ENCODE peak calls at places on chromosomes 4 and X, in six cellular contexts. One of them, this sample, is unnamed.

GRCh38 chr4:38560763-38561558 is 103.0 kb upstream of the KLF3 start:
- DNase-seq in suprapubic skin: no peak
- DNase-seq in transverse colon: no peak
- DNase-seq in K562: no peak
- DNase-seq in A549: no peak
- DNase-seq in esophagus muscularis mucosa: no peak
- DNase-seq in this sample: no peak

GRCh38 chrX:131068945-131069719 is 11.0 kb downstream of the ARHGAP36 start:
- DNase-seq in suprapubic skin: no peak
- DNase-seq in transverse colon: no peak
- DNase-seq in esophagus muscularis mucosa: no peak
- DNase-seq in K562: peak
- DNase-seq in A549: peak
- DNase-seq in this sample: no peak

GRCh38 chr4:121199742-121200561 is 35.8 kb upstream of the TNIP3 start:
- DNase-seq in esophagus muscularis mucosa: no peak
- DNase-seq in A549: no peak
- DNase-seq in suprapubic skin: no peak
- DNase-seq in K562: no peak
- DNase-seq in transverse colon: no peak
- DNase-seq in this sample: no peak

GRCh38 chr4:101037249-101037648 is 310.1 kb downstream of the PPP3CA start:
- DNase-seq in transverse colon: no peak
- DNase-seq in esophagus muscularis mucosa: no peak
- DNase-seq in K562: no peak
- DNase-seq in A549: no peak
- DNase-seq in suprapubic skin: no peak
- DNase-seq in this sample: no peak

GRCh38 chr4:52263612-52264011 is 212.5 kb downstream of the SPATA18 start:
- DNase-seq in transverse colon: no peak
- DNase-seq in K562: no peak
- DNase-seq in esophagus muscularis mucosa: no peak
- DNase-seq in A549: no peak
- DNase-seq in suprapubic skin: no peak
- DNase-seq in this sample: no peak

GRCh38 chrX:52337410-52337809 is 31.4 kb upstream of the XAGE2 start:
- DNase-seq in suprapubic skin: no peak
- DNase-seq in transverse colon: no peak
- DNase-seq in A549: no peak
- DNase-seq in K562: no peak
- DNase-seq in esophagus muscularis mucosa: no peak
- DNase-seq in this sample: no peak

GRCh38 chr4:169791527-169792156 is 33.9 kb upstream of the HPF1 start:
- DNase-seq in A549: peak
- DNase-seq in suprapubic skin: no peak
- DNase-seq in esophagus muscularis mucosa: no peak
- DNase-seq in transverse colon: peak
- DNase-seq in K562: peak
- DNase-seq in this sample: no peak

GRCh38 chr4:84952004-84952403 is 14.5 kb downstream of the WDFY3 start:
- DNase-seq in esophagus muscularis mucosa: no peak
- DNase-seq in A549: peak
- DNase-seq in K562: no peak
- DNase-seq in transverse colon: no peak
- DNase-seq in suprapubic skin: no peak
- DNase-seq in this sample: no peak

GRCh38 chrX:86148024-86148511 is at the start of gene DACH2:
- DNase-seq in esophagus muscularis mucosa: no peak
- DNase-seq in suprapubic skin: no peak
- DNase-seq in K562: peak
- DNase-seq in transverse colon: peak
- DNase-seq in A549: peak
- DNase-seq in this sample: peak

GRCh38 chr4:66693694-66694093 is 851.6 kb downstream of the CENPC start:
- DNase-seq in suprapubic skin: no peak
- DNase-seq in esophagus muscularis mucosa: no peak
- DNase-seq in K562: no peak
- DNase-seq in A549: no peak
- DNase-seq in transverse colon: no peak
- DNase-seq in this sample: no peak

GRCh38 chr4:128787509-128788311 is 21.8 kb upstream of the JADE1 start:
- DNase-seq in K562: peak
- DNase-seq in suprapubic skin: no peak
- DNase-seq in esophagus muscularis mucosa: no peak
- DNase-seq in transverse colon: no peak
- DNase-seq in A549: no peak
- DNase-seq in this sample: no peak

GRCh38 chrX:24231169-24231568 is 81.6 kb downstream of the ZFX start:
- DNase-seq in K562: peak
- DNase-seq in A549: peak
- DNase-seq in suprapubic skin: no peak
- DNase-seq in transverse colon: no peak
- DNase-seq in esophagus muscularis mucosa: no peak
- DNase-seq in this sample: no peak

GRCh38 chrX:19156223-19156622 is 34.0 kb upstream of the ADGRG2 start:
- DNase-seq in transverse colon: peak
- DNase-seq in esophagus muscularis mucosa: no peak
- DNase-seq in K562: no peak
- DNase-seq in A549: no peak
- DNase-seq in suprapubic skin: no peak
- DNase-seq in this sample: no peak

GRCh38 chr4:6576512-6576911 is 1.5 kb downstream of the MAN2B2 start:
- DNase-seq in A549: no peak
- DNase-seq in esophagus muscularis mucosa: no peak
- DNase-seq in suprapubic skin: no peak
- DNase-seq in K562: no peak
- DNase-seq in transverse colon: no peak
- DNase-seq in this sample: no peak

GRCh38 chr4:107800686-107801085 is 24.0 kb upstream of the SGMS2 start:
- DNase-seq in A549: no peak
- DNase-seq in transverse colon: no peak
- DNase-seq in suprapubic skin: no peak
- DNase-seq in esophagus muscularis mucosa: no peak
- DNase-seq in K562: no peak
- DNase-seq in this sample: no peak

GRCh38 chr4:128516568-128516967 is 229.0 kb upstream of the PGRMC2 start:
- DNase-seq in suprapubic skin: no peak
- DNase-seq in transverse colon: no peak
- DNase-seq in K562: no peak
- DNase-seq in A549: no peak
- DNase-seq in esophagus muscularis mucosa: no peak
- DNase-seq in this sample: no peak

GRCh38 chr4:83548151-83548905 is 12.4 kb downstream of the GPAT3 start:
- DNase-seq in K562: peak
- DNase-seq in transverse colon: peak
- DNase-seq in A549: peak
- DNase-seq in suprapubic skin: peak
- DNase-seq in esophagus muscularis mucosa: no peak
- DNase-seq in this sample: peak

GRCh38 chrX:101410461-101410860 is 2.4 kb downstream of the HNRNPH2 start:
- DNase-seq in A549: no peak
- DNase-seq in K562: no peak
- DNase-seq in transverse colon: no peak
- DNase-seq in esophagus muscularis mucosa: no peak
- DNase-seq in suprapubic skin: no peak
- DNase-seq in this sample: no peak

GRCh38 chrX:107117993-107118321 is 665 bp downstream of the RBM41 start:
- DNase-seq in transverse colon: no peak
- DNase-seq in K562: no peak
- DNase-seq in suprapubic skin: no peak
- DNase-seq in esophagus muscularis mucosa: no peak
- DNase-seq in A549: no peak
- DNase-seq in this sample: no peak

GRCh38 chr4:73257995-73258667 is 467 bp downstream of the ANKRD17 start:
- DNase-seq in K562: peak
- DNase-seq in esophagus muscularis mucosa: no peak
- DNase-seq in suprapubic skin: no peak
- DNase-seq in transverse colon: no peak
- DNase-seq in A549: peak
- DNase-seq in this sample: no peak

GRCh38 chrX:20140410-20140809 is 1.2 kb downstream of the EIF1AX start:
- DNase-seq in suprapubic skin: no peak
- DNase-seq in K562: no peak
- DNase-seq in transverse colon: no peak
- DNase-seq in A549: no peak
- DNase-seq in esophagus muscularis mucosa: no peak
- DNase-seq in this sample: no peak

GRCh38 chr4:145878501-145879435 is 59.9 kb downstream of the ZNF827 start:
- DNase-seq in suprapubic skin: no peak
- DNase-seq in A549: no peak
- DNase-seq in K562: no peak
- DNase-seq in transverse colon: no peak
- DNase-seq in esophagus muscularis mucosa: no peak
- DNase-seq in this sample: no peak

GRCh38 chr4:42167709-42168108 is 15.3 kb upstream of the BEND4 start:
- DNase-seq in esophagus muscularis mucosa: no peak
- DNase-seq in transverse colon: no peak
- DNase-seq in suprapubic skin: no peak
- DNase-seq in K562: no peak
- DNase-seq in A549: no peak
- DNase-seq in this sample: no peak

GRCh38 chrX:108139303-108139702 is 47.7 kb downstream of the ATG4A start:
- DNase-seq in transverse colon: no peak
- DNase-seq in suprapubic skin: no peak
- DNase-seq in A549: no peak
- DNase-seq in K562: peak
- DNase-seq in esophagus muscularis mucosa: no peak
- DNase-seq in this sample: no peak

GRCh38 chr4:27055226-27055760 is 194.7 kb downstream of the STIM2 start:
- DNase-seq in transverse colon: no peak
- DNase-seq in K562: no peak
- DNase-seq in esophagus muscularis mucosa: peak
- DNase-seq in A549: no peak
- DNase-seq in suprapubic skin: no peak
- DNase-seq in this sample: no peak

GRCh38 chrX:150047818-150048217 is 109.5 kb upstream of the EOLA2 start:
- DNase-seq in A549: no peak
- DNase-seq in transverse colon: no peak
- DNase-seq in suprapubic skin: no peak
- DNase-seq in esophagus muscularis mucosa: no peak
- DNase-seq in K562: no peak
- DNase-seq in this sample: no peak

GRCh38 chrX:114675365-114675764 is 91.5 kb downstream of the HTR2C start:
- DNase-seq in A549: no peak
- DNase-seq in suprapubic skin: no peak
- DNase-seq in esophagus muscularis mucosa: no peak
- DNase-seq in transverse colon: no peak
- DNase-seq in K562: no peak
- DNase-seq in this sample: no peak

GRCh38 chr4:133929540-133929939 is 272.0 kb downstream of the PABPC4L start:
- DNase-seq in transverse colon: no peak
- DNase-seq in suprapubic skin: no peak
- DNase-seq in A549: no peak
- DNase-seq in K562: no peak
- DNase-seq in esophagus muscularis mucosa: no peak
- DNase-seq in this sample: no peak

GRCh38 chrX:25941087-25941486 is 197.1 kb upstream of the MAGEB18 start:
- DNase-seq in transverse colon: no peak
- DNase-seq in A549: no peak
- DNase-seq in esophagus muscularis mucosa: no peak
- DNase-seq in suprapubic skin: no peak
- DNase-seq in K562: no peak
- DNase-seq in this sample: no peak

GRCh38 chr4:78954048-78954666 is 14.9 kb upstream of the PAQR3 start:
- DNase-seq in esophagus muscularis mucosa: no peak
- DNase-seq in transverse colon: no peak
- DNase-seq in A549: no peak
- DNase-seq in K562: peak
- DNase-seq in suprapubic skin: no peak
- DNase-seq in this sample: no peak

GRCh38 chr4:174522183-174523002 is at the start of gene HPGD:
- DNase-seq in esophagus muscularis mucosa: peak
- DNase-seq in transverse colon: peak
- DNase-seq in A549: peak
- DNase-seq in suprapubic skin: peak
- DNase-seq in K562: peak
- DNase-seq in this sample: peak

GRCh38 chr4:153467154-153467896 is 1.2 kb downstream of the TMEM131L start:
- DNase-seq in esophagus muscularis mucosa: no peak
- DNase-seq in K562: peak
- DNase-seq in suprapubic skin: no peak
- DNase-seq in A549: peak
- DNase-seq in transverse colon: peak
- DNase-seq in this sample: peak
- TF ChIP-seq EP300 in esophagus muscularis mucosa: no peak
- TF ChIP-seq EP300 in K562: no peak
- TF ChIP-seq EP300 in suprapubic skin: no peak
- TF ChIP-seq EP300 in A549: no peak
- TF ChIP-seq EP300 in transverse colon: no peak
- TF ChIP-seq EP300 in this sample: no peak

GRCh38 chrX:40484408-40485091 is 96.2 kb upstream of the ATP6AP2 start:
- DNase-seq in esophagus muscularis mucosa: no peak
- DNase-seq in suprapubic skin: no peak
- DNase-seq in transverse colon: no peak
- DNase-seq in A549: no peak
- DNase-seq in K562: no peak
- DNase-seq in this sample: no peak
- TF ChIP-seq EP300 in esophagus muscularis mucosa: no peak
- TF ChIP-seq EP300 in suprapubic skin: no peak
- TF ChIP-seq EP300 in transverse colon: no peak
- TF ChIP-seq EP300 in A549: no peak
- TF ChIP-seq EP300 in K562: no peak
- TF ChIP-seq EP300 in this sample: no peak

GRCh38 chr4:104490096-104490769 is 4.5 kb downstream of the CXXC4 start:
- DNase-seq in A549: peak
- DNase-seq in suprapubic skin: no peak
- DNase-seq in transverse colon: peak
- DNase-seq in esophagus muscularis mucosa: no peak
- DNase-seq in K562: no peak
- DNase-seq in this sample: peak
- TF ChIP-seq EP300 in A549: no peak
- TF ChIP-seq EP300 in suprapubic skin: no peak
- TF ChIP-seq EP300 in transverse colon: no peak
- TF ChIP-seq EP300 in esophagus muscularis mucosa: no peak
- TF ChIP-seq EP300 in K562: no peak
- TF ChIP-seq EP300 in this sample: no peak

GRCh38 chr4:22668702-22669101 is 24.0 kb upstream of the GBA3 start:
- DNase-seq in suprapubic skin: no peak
- DNase-seq in K562: no peak
- DNase-seq in esophagus muscularis mucosa: no peak
- DNase-seq in A549: no peak
- DNase-seq in transverse colon: no peak
- DNase-seq in this sample: no peak

GRCh38 chr4:22672944-22673343 is 19.8 kb upstream of the GBA3 start:
- DNase-seq in esophagus muscularis mucosa: no peak
- DNase-seq in suprapubic skin: no peak
- DNase-seq in transverse colon: no peak
- DNase-seq in K562: no peak
- DNase-seq in A549: no peak
- DNase-seq in this sample: no peak

GRCh38 chr4:22672519-22672918 is 20.2 kb upstream of the GBA3 start:
- DNase-seq in transverse colon: no peak
- DNase-seq in K562: no peak
- DNase-seq in esophagus muscularis mucosa: no peak
- DNase-seq in A549: no peak
- DNase-seq in suprapubic skin: no peak
- DNase-seq in this sample: no peak

GRCh38 chr4:22668301-22668700 is 24.4 kb upstream of the GBA3 start:
- DNase-seq in A549: no peak
- DNase-seq in esophagus muscularis mucosa: no peak
- DNase-seq in transverse colon: no peak
- DNase-seq in K562: no peak
- DNase-seq in suprapubic skin: no peak
- DNase-seq in this sample: no peak

GRCh38 chr4:22670953-22671352 is 21.8 kb upstream of the GBA3 start:
- DNase-seq in K562: no peak
- DNase-seq in A549: no peak
- DNase-seq in transverse colon: no peak
- DNase-seq in suprapubic skin: no peak
- DNase-seq in esophagus muscularis mucosa: no peak
- DNase-seq in this sample: no peak
- TF ChIP-seq EP300 in K562: no peak
- TF ChIP-seq EP300 in A549: no peak
- TF ChIP-seq EP300 in transverse colon: no peak
- TF ChIP-seq EP300 in suprapubic skin: no peak
- TF ChIP-seq EP300 in esophagus muscularis mucosa: no peak
- TF ChIP-seq EP300 in this sample: no peak